ENCODE peak calls at places on chromosomes 12 and 14, in ten cellular contexts. P is OCI-LY7; Q is CD8-positive, alpha-beta T cell; L is A172; G is activated CD8-positive, alpha-beta memory T cell treated with anti-CD3 and anti-CD28 coated beads for 1 hour; Y is ELF-1; B is NCI-H1092; H is amniotic epithelial cell; Z is GM13977; S is hypothalamus. D is an unnamed sample.
A peak's percentile ranks its signal among the peaks of the same experiment; 100 is the strongest.

GRCh38 chr12:51913071-51914033 is 6.0 kb downstream of the ACVRL1 start:
- DNase-seq in P (no peak), Q (no peak), L (no peak), G (no peak), Y (no peak), B (no peak), H (no peak), Z (no peak), S (no peak), D (no peak)

GRCh38 chr12:123748171-123748570 is 13.9 kb upstream of the DNAH10 start:
- DNase-seq in P (no peak), Q (no peak), L (no peak), G (no peak), Y (no peak), B (no peak), H (no peak), Z (no peak), S (no peak), D (peak; percentile 74)

GRCh38 chr14:74978416-74978947 is 23.1 kb upstream of the PGF start:
- DNase-seq in P (no peak), Q (no peak), L (no peak), G (no peak), Y (peak; percentile 89), B (no peak), H (no peak), Z (no peak), S (no peak), D (no peak)

GRCh38 chr12:85029456-85029855 is 6.6 kb downstream of the TSPAN19 start:
- DNase-seq in P (peak; percentile 32), Q (no peak), L (peak; percentile 32), G (no peak), Y (no peak), B (peak; percentile 1), H (peak; percentile 32), Z (peak; percentile 7), S (no peak), D (no peak)

GRCh38 chr12:63930971-63931370 is 86.5 kb downstream of the SRGAP1 start:
- DNase-seq in P (no peak), Q (no peak), L (no peak), G (no peak), Y (no peak), B (no peak), H (peak; percentile 82), Z (no peak), S (no peak), D (no peak)

GRCh38 chr12:123094349-123095073 is 56.4 kb downstream of the PITPNM2 start:
- DNase-seq in P (no peak), Q (no peak), L (peak; percentile 70), G (no peak), Y (no peak), B (no peak), H (peak; percentile 84), Z (no peak), S (no peak), D (no peak)

GRCh38 chr12:107242189-107242588 is 148.8 kb upstream of the CRY1 start:
- DNase-seq in P (no peak), Q (no peak), L (no peak), G (no peak), Y (no peak), B (no peak), H (no peak), Z (no peak), S (no peak), D (no peak)

GRCh38 chr14:83975435-83976222 is 1554.3 kb upstream of the FLRT2 start:
- DNase-seq in P (no peak), Q (no peak), L (no peak), G (no peak), Y (peak; percentile 50), B (no peak), H (peak; percentile 70), Z (no peak), S (no peak), D (no peak)

GRCh38 chr12:102390068-102390467 is 90.3 kb downstream of the IGF1 start:
- DNase-seq in P (no peak), Q (no peak), L (no peak), G (no peak), Y (no peak), B (no peak), H (no peak), Z (no peak), S (no peak), D (no peak)

GRCh38 chr12:48861111-48861510 is 4.6 kb downstream of the RND1 start:
- DNase-seq in P (no peak), Q (no peak), L (peak; percentile 38), G (no peak), Y (no peak), B (no peak), H (peak; percentile 10), Z (no peak), S (peak; percentile 38), D (no peak)

GRCh38 chr12:56115329-56115728 is 1.1 kb upstream of the RPL41 start:
- DNase-seq in P (no peak), Q (no peak), L (no peak), G (no peak), Y (peak; percentile 62), B (no peak), H (peak; percentile 31), Z (no peak), S (peak; percentile 16), D (no peak)

GRCh38 chr12:49332891-49333371 is 4.1 kb downstream of the C1QL4 start:
- DNase-seq in P (no peak), Q (no peak), L (no peak), G (no peak), Y (no peak), B (no peak), H (no peak), Z (no peak), S (no peak), D (no peak)

GRCh38 chr12:79388006-79388405 is 302.8 kb downstream of the PAWR start:
- DNase-seq in P (no peak), Q (no peak), L (no peak), G (no peak), Y (no peak), B (no peak), H (no peak), Z (no peak), S (no peak), D (no peak)

GRCh38 chr12:31849090-31849687 is 110.0 kb upstream of the RESF1 start:
- DNase-seq in P (peak; percentile 85), Q (no peak), L (no peak), G (no peak), Y (no peak), B (no peak), H (peak; percentile 61), Z (no peak), S (no peak), D (peak; percentile 4)

GRCh38 chr14:64825498-64825897 is 54.2 kb downstream of the SPTB start:
- DNase-seq in P (no peak), Q (no peak), L (no peak), G (no peak), Y (peak; percentile 68), B (no peak), H (no peak), Z (no peak), S (no peak), D (no peak)

GRCh38 chr12:75913502-75914110 is 118.0 kb downstream of the PHLDA1 start:
- DNase-seq in P (peak; percentile 38), Q (no peak), L (no peak), G (no peak), Y (no peak), B (no peak), H (peak; percentile 27), Z (no peak), S (no peak), D (no peak)

GRCh38 chr12:92759634-92760268 is 57.0 kb downstream of the PLEKHG7 start:
- DNase-seq in P (no peak), Q (no peak), L (peak; percentile 95), G (no peak), Y (peak; percentile 39), B (no peak), H (peak; percentile 97), Z (no peak), S (no peak), D (peak; percentile 76)